ENCODE peak calls at places on chromosomes 7 and 10, in four cellular contexts. N is T1000; R is K562; W is activated CD8-positive, alpha-beta memory T cell treated with anti-CD3 and anti-CD28 coated beads, Interleukin-2, amount 50 U/mL, for 48 hours. F is an unnamed sample.

GRCh38 chr10:118595598-118596425 is at the start of gene PRLHR:
- DNase-seq in N (no peak), R (peak), W (no peak), F (peak)

GRCh38 chr7:111486472-111487142 is 75.7 kb downstream of the IMMP2L start:
- DNase-seq in N (no peak), R (peak), W (no peak), F (peak)

GRCh38 chr7:377069-378040 is 87.4 kb downstream of the FOXL3 start:
- DNase-seq in N (no peak), R (no peak), W (peak), F (no peak)

GRCh38 chr7:157111311-157111710 is 27.4 kb upstream of the UBE3C start:
- DNase-seq in N (no peak), R (no peak), W (peak), F (no peak)

GRCh38 chr10:79399242-79399831 is 46.1 kb downstream of the ZCCHC24 start:
- DNase-seq in N (peak), R (peak), W (no peak), F (peak)

GRCh38 chr7:158614695-158615094 is 27.1 kb upstream of the PTPRN2 start:
- DNase-seq in N (no peak), R (no peak), W (no peak), F (peak)

GRCh38 chr7:107414198-107414597 is 55.7 kb upstream of the GPR22 start:
- DNase-seq in N (no peak), R (no peak), W (no peak), F (no peak)

GRCh38 chr7:1673581-1674102 is 3.6 kb downstream of the ELFN1 start:
- DNase-seq in N (no peak), R (no peak), W (peak), F (no peak)

GRCh38 chr7:124940306-124940705 is 10.7 kb upstream of the POT1 start:
- DNase-seq in N (no peak), R (no peak), W (no peak), F (no peak)

GRCh38 chr10:70777063-70777875 is 7.9 kb downstream of the TBATA start:
- DNase-seq in N (no peak), R (no peak), W (no peak), F (no peak)

GRCh38 chr7:128858380-128859231 is 4.0 kb upstream of the ATP6V1F start:
- DNase-seq in N (no peak), R (peak), W (no peak), F (no peak)

F was measured in fibroblast of villous mesenchyme.